ENCODE peak calls at places on chromosome 13, in five cellular contexts. M, D, H, N and J are unnamed samples.

GRCh38 chr13:78875792-78876580 is 217.0 kb upstream of the OBI1 start:
- DNase-seq in M (no peak), D (no peak), H (no peak), N (no peak), J (no peak)

GRCh38 chr13:70964124-70964523 is 855.9 kb upstream of the KLHL1 start:
- DNase-seq in M (no peak), D (no peak), H (no peak), N (no peak), J (no peak)

GRCh38 chr13:44715287-44716224 is 139.4 kb upstream of the TSC22D1 start:
- DNase-seq in M (no peak), D (no peak), H (no peak), N (no peak), J (no peak)

GRCh38 chr13:95970878-95971277 is 82.3 kb downstream of the UGGT2 start:
- DNase-seq in M (no peak), D (no peak), H (no peak), N (no peak), J (no peak)

GRCh38 chr13:36509369-36509768 is 77.1 kb downstream of the CCNA1 start:
- DNase-seq in M (no peak), D (no peak), H (no peak), N (no peak), J (no peak)

GRCh38 chr13:43799191-43799590 is 12.4 kb upstream of the ENOX1 start:
- DNase-seq in M (no peak), D (no peak), H (no peak), N (peak; percentile 7), J (no peak)

GRCh38 chr13:110262944-110263343 is 44.0 kb downstream of the COL4A1 start:
- DNase-seq in M (no peak), D (no peak), H (no peak), N (no peak), J (no peak)

GRCh38 chr13:19089315-19089714 is 92.3 kb downstream of the TUBA3C start:
- DNase-seq in M (no peak), D (peak; percentile 24), H (no peak), N (no peak), J (no peak)

GRCh38 chr13:110636701-110637201 is 21.4 kb downstream of the NAXD start:
- DNase-seq in M (no peak), D (no peak), H (no peak), N (no peak), J (no peak)

GRCh38 chr13:29883941-29884518 is 33.6 kb upstream of the UBL3 start:
- DNase-seq in M (no peak), D (no peak), H (no peak), N (peak; percentile 27), J (no peak)

GRCh38 chr13:42000836-42001235 is 39.9 kb upstream of the VWA8 start:
- DNase-seq in M (no peak), D (no peak), H (no peak), N (no peak), J (no peak)

GRCh38 chr13:109989155-109989554 is 202.8 kb upstream of the IRS2 start:
- DNase-seq in M (no peak), D (no peak), H (no peak), N (peak; percentile 82), J (no peak)

GRCh38 chr13:19838726-19839342 is 24.6 kb downstream of the ZMYM5 start:
- DNase-seq in M (no peak), D (no peak), H (no peak), N (peak; percentile 82), J (no peak)

GRCh38 chr13:87094646-87095045 is 576.5 kb upstream of the SLITRK5 start:
- DNase-seq in M (no peak), D (no peak), H (no peak), N (no peak), J (no peak)

GRCh38 chr13:28623782-28624706 is 34.9 kb upstream of the POMP start:
- DNase-seq in M (no peak), D (no peak), H (no peak), N (peak; percentile 40), J (peak; percentile 84)

GRCh38 chr13:58542530-58542929 is 911.0 kb downstream of the PCDH17 start:
- DNase-seq in M (no peak), D (no peak), H (no peak), N (no peak), J (no peak)

GRCh38 chr13:94878721-94879120 is 166.4 kb upstream of the SOX21 start:
- DNase-seq in M (no peak), D (no peak), H (no peak), N (no peak), J (no peak)

GRCh38 chr13:104984296-104984818 is 1551.1 kb downstream of the EFNB2 start:
- DNase-seq in M (peak; percentile 51), D (no peak), H (peak; percentile 45), N (peak; percentile 12), J (peak; percentile 72)

GRCh38 chr13:79749985-79750551 is 269.1 kb downstream of the NDFIP2 start:
- DNase-seq in M (peak; percentile 74), D (no peak), H (no peak), N (peak; percentile 97), J (no peak)

GRCh38 chr13:50543767-50544166 is 299.7 kb downstream of the DLEU7 start:
- DNase-seq in M (no peak), D (no peak), H (no peak), N (peak; percentile 91), J (no peak)

GRCh38 chr13:56528040-56528760 is 612.5 kb upstream of the PRR20A start:
- DNase-seq in M (no peak), D (no peak), H (no peak), N (no peak), J (no peak)

GRCh38 chr13:109844396-109844795 is 58.0 kb upstream of the IRS2 start:
- DNase-seq in M (no peak), D (no peak), H (no peak), N (peak; percentile 73), J (no peak)

GRCh38 chr13:108176685-108177274 is 38.6 kb downstream of the LIG4 start:
- DNase-seq in M (no peak), D (no peak), H (peak; percentile 66), N (peak; percentile 22), J (no peak)

GRCh38 chr13:43129511-43130130 is 106.2 kb downstream of the DNAJC15 start:
- DNase-seq in M (no peak), D (no peak), H (no peak), N (no peak), J (no peak)

GRCh38 chr13:28753208-28753892 is 34.6 kb upstream of the SLC46A3 start:
- DNase-seq in M (peak; percentile 58), D (no peak), H (no peak), N (peak; percentile 91), J (no peak)

GRCh38 chr13:94494021-94494420 is 14.5 kb upstream of the DCT start:
- DNase-seq in M (no peak), D (no peak), H (no peak), N (no peak), J (no peak)

GRCh38 chr13:35927554-35927953 is 203.6 kb downstream of the DCLK1 start:
- DNase-seq in M (no peak), D (no peak), H (no peak), N (peak; percentile 97), J (no peak)

DNA sequence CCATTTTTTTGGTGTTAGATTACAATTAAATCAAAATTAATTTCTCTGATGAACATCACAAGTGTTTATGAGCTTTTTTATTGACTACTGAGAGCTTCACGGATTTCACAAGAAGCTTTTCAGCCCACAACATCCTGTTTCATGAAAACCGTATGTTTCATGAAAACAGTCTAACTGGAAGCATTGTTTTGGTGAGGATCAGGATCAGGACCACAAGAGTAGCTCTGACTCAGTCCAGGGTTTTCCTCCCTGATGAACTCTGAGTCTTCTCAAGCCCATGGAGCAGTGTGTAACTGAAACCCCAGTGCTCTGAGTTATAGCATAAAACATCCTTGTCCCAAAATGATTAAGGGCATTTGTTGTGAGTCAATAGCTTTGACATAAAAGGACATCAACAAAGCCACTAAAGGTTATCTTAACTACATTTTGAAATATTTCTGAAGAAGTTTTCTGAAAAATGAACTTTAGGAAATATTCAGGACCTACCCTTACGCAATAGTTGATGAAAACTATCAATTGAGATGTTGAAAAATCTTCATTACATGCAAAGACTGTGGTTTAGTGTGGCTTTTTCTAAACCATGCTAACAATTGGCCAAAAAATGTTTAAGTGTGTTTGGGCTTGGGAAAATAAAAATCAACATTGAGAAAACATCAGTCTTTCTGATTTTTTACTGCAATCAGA is 49.3 kb downstream of the UFM1 start:
- DNase-seq in M (no peak), D (no peak), H (no peak), N (peak; percentile 39), J (no peak)
- H3K4me3 ChIP-seq in M (no peak overlapping the region), D (no peak overlapping the region), H (no peak overlapping the region), N (no peak overlapping the region), J (no peak overlapping the region)

GRCh38 chr13:54484166-54484565 is 1455.6 kb downstream of the OLFM4 start:
- DNase-seq in M (no peak), D (no peak), H (no peak), N (no peak), J (no peak)
- TF ChIP-seq CTCF in M (no peak), D (no peak), H (no peak), N (no peak), J (no peak)

GRCh38 chr13:114078501-114079451 is 53.6 kb downstream of the RASA3 start:
- DNase-seq in M (peak; percentile 48), D (peak; percentile 75), H (peak; percentile 48), N (peak; percentile 84), J (no peak)
- H3K4me3 ChIP-seq in M (no peak overlapping the region), D (no peak overlapping the region), H (no peak overlapping the region), N (no peak overlapping the region), J (no peak overlapping the region)

DNA sequence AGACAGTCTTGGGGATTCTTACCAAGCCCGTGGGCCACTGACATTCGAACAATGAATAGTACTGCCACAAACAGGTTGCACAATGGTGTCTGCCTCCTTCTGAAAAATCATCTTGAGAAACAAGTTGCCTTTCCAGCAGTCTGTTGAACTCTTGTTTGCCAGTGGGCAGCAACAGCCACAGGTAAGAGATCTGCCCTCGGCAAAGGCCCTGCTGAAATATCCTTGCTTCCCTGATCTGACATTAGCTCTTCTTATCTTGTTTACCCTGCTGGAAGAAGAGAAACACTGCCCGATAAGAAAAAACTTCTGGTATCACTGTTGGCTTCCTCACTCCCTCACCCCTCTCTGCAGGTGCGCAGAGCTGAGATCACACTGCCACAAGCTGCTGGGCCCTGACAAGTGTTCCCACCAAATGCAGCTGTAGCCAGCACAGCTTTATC is 2.0 kb downstream of the DOCK9 start:
- DNase-seq in M (no peak), D (no peak), H (no peak), N (no peak), J (no peak)
- TF ChIP-seq CTCF in M (no peak), D (no peak), H (no peak), N (no peak), J (no peak)

GRCh38 chr13:98299954-98300350 is 122.9 kb upstream of the RNF113B start:
- DNase-seq in M (no peak), D (no peak), H (no peak), N (no peak), J (no peak)
- H3K4me3 ChIP-seq in M (no peak overlapping the region), D (no peak overlapping the region), H (no peak overlapping the region), N (no peak overlapping the region), J (no peak overlapping the region)

GRCh38 chr13:40749327-40749726 is 21.7 kb downstream of the MRPS31 start:
- DNase-seq in M (no peak), D (no peak), H (no peak), N (no peak), J (no peak)
- TF ChIP-seq CTCF in M (no peak), D (no peak), H (peak; percentile 55), N (peak; percentile 10), J (no peak)

GRCh38 chr13:39506559-39507390 is 96.2 kb downstream of the LHFPL6 start:
- DNase-seq in M (no peak), D (no peak), H (no peak), N (peak; percentile 72), J (no peak)
- H3K4me3 ChIP-seq in M (no peak overlapping the region), D (no peak overlapping the region), H (no peak overlapping the region), N (no peak overlapping the region), J (no peak overlapping the region)